ENCODE peak calls at places on chromosomes 4 and X, in seven cellular contexts. One of them, this sample, is unnamed.
A peak's percentile ranks its signal among the peaks of the same experiment; 100 is the strongest.

GRCh38 chr4:139015948-139016451 is 419 bp downstream of the NOCT start:
- DNase-seq in ovary: peak; percentile 59
- DNase-seq in GM13977: peak; percentile 65
- DNase-seq in tibial nerve: no peak
- DNase-seq in adrenal gland: peak; percentile 40
- DNase-seq in thoracic aorta: no peak
- DNase-seq in uterus: no peak
- DNase-seq in this sample: no peak

GRCh38 chr4:186900232-186900900 is 176.7 kb upstream of the FAT1 start:
- DNase-seq in ovary: no peak
- DNase-seq in GM13977: no peak
- DNase-seq in tibial nerve: no peak
- DNase-seq in adrenal gland: no peak
- DNase-seq in thoracic aorta: no peak
- DNase-seq in uterus: no peak
- DNase-seq in this sample: no peak

GRCh38 chr4:185145572-185145971 is 2.5 kb downstream of the SLC25A4 start:
- DNase-seq in ovary: no peak
- DNase-seq in GM13977: no peak
- DNase-seq in tibial nerve: no peak
- DNase-seq in adrenal gland: no peak
- DNase-seq in thoracic aorta: peak; percentile 18
- DNase-seq in uterus: no peak
- DNase-seq in this sample: no peak

GRCh38 chrX:108186811-108187210 is 95.2 kb downstream of the ATG4A start:
- DNase-seq in ovary: no peak
- DNase-seq in GM13977: no peak
- DNase-seq in tibial nerve: no peak
- DNase-seq in adrenal gland: no peak
- DNase-seq in thoracic aorta: no peak
- DNase-seq in uterus: no peak
- DNase-seq in this sample: no peak

GRCh38 chr4:624705-625590 is at the start of gene PDE6B:
- DNase-seq in ovary: no peak
- DNase-seq in GM13977: no peak
- DNase-seq in tibial nerve: no peak
- DNase-seq in adrenal gland: no peak
- DNase-seq in thoracic aorta: no peak
- DNase-seq in uterus: no peak
- DNase-seq in this sample: no peak

GRCh38 chrX:119887721-119888425 is 7.8 kb upstream of the AKAP14 start:
- DNase-seq in ovary: peak; percentile 40
- DNase-seq in GM13977: peak; percentile 69
- DNase-seq in tibial nerve: peak; percentile 20
- DNase-seq in adrenal gland: peak; percentile 66
- DNase-seq in thoracic aorta: no peak
- DNase-seq in uterus: peak; percentile 24
- DNase-seq in this sample: peak; percentile 81

GRCh38 chrX:87636533-87636932 is 118.9 kb downstream of the KLHL4 start:
- DNase-seq in ovary: no peak
- DNase-seq in GM13977: no peak
- DNase-seq in tibial nerve: no peak
- DNase-seq in adrenal gland: no peak
- DNase-seq in thoracic aorta: no peak
- DNase-seq in uterus: no peak
- DNase-seq in this sample: peak; percentile 24

GRCh38 chrX:131792356-131792749 is 230.7 kb upstream of the STK26 start:
- DNase-seq in ovary: peak; percentile 88
- DNase-seq in GM13977: peak; percentile 56
- DNase-seq in tibial nerve: no peak
- DNase-seq in adrenal gland: no peak
- DNase-seq in thoracic aorta: no peak
- DNase-seq in uterus: peak; percentile 91
- DNase-seq in this sample: no peak

GRCh38 chr4:1098311-1098925 is 14.9 kb downstream of the RNF212 start:
- DNase-seq in ovary: no peak
- DNase-seq in GM13977: no peak
- DNase-seq in tibial nerve: no peak
- DNase-seq in adrenal gland: no peak
- DNase-seq in thoracic aorta: no peak
- DNase-seq in uterus: no peak
- DNase-seq in this sample: no peak

GRCh38 chrX:121579016-121579760 is 531.8 kb downstream of the GLUD2 start:
- DNase-seq in ovary: no peak
- DNase-seq in GM13977: peak; percentile 3
- DNase-seq in tibial nerve: no peak
- DNase-seq in adrenal gland: peak; percentile 35
- DNase-seq in thoracic aorta: no peak
- DNase-seq in uterus: no peak
- DNase-seq in this sample: no peak

GRCh38 chrX:115499112-115499805 is 61.7 kb upstream of the PLS3 start:
- DNase-seq in ovary: no peak
- DNase-seq in GM13977: no peak
- DNase-seq in tibial nerve: no peak
- DNase-seq in adrenal gland: no peak
- DNase-seq in thoracic aorta: no peak
- DNase-seq in uterus: no peak
- DNase-seq in this sample: peak; percentile 22

GRCh38 chr4:25792200-25792791 is 70.5 kb downstream of the SEL1L3 start:
- DNase-seq in ovary: no peak
- DNase-seq in GM13977: no peak
- DNase-seq in tibial nerve: no peak
- DNase-seq in adrenal gland: peak; percentile 62
- DNase-seq in thoracic aorta: no peak
- DNase-seq in uterus: no peak
- DNase-seq in this sample: peak; percentile 35

GRCh38 chrX:35798042-35798441 is at the start of gene MAGEB16:
- DNase-seq in ovary: no peak
- DNase-seq in GM13977: no peak
- DNase-seq in tibial nerve: no peak
- DNase-seq in adrenal gland: no peak
- DNase-seq in thoracic aorta: no peak
- DNase-seq in uterus: no peak
- DNase-seq in this sample: no peak

GRCh38 chr4:7166286-7166685 is 26.1 kb upstream of the SORCS2 start:
- DNase-seq in ovary: no peak
- DNase-seq in GM13977: no peak
- DNase-seq in tibial nerve: no peak
- DNase-seq in adrenal gland: no peak
- DNase-seq in thoracic aorta: no peak
- DNase-seq in uterus: no peak
- DNase-seq in this sample: no peak

GRCh38 chr4:2290974-2291704 is 29.2 kb upstream of the MXD4 start:
- DNase-seq in ovary: peak; percentile 33
- DNase-seq in GM13977: peak; percentile 67
- DNase-seq in tibial nerve: peak; percentile 5
- DNase-seq in adrenal gland: no peak
- DNase-seq in thoracic aorta: no peak
- DNase-seq in uterus: peak; percentile 11
- DNase-seq in this sample: no peak

GRCh38 chrX:115642304-115642703 is 81.3 kb downstream of the PLS3 start:
- DNase-seq in ovary: no peak
- DNase-seq in GM13977: no peak
- DNase-seq in tibial nerve: no peak
- DNase-seq in adrenal gland: no peak
- DNase-seq in thoracic aorta: no peak
- DNase-seq in uterus: no peak
- DNase-seq in this sample: no peak

GRCh38 chr4:150501983-150502382 is 80.0 kb upstream of the MAB21L2 start:
- DNase-seq in ovary: no peak
- DNase-seq in GM13977: no peak
- DNase-seq in tibial nerve: no peak
- DNase-seq in adrenal gland: no peak
- DNase-seq in thoracic aorta: no peak
- DNase-seq in uterus: no peak
- DNase-seq in this sample: no peak

GRCh38 chr4:65242156-65242846 is 428.0 kb downstream of the EPHA5 start:
- DNase-seq in ovary: no peak
- DNase-seq in GM13977: no peak
- DNase-seq in tibial nerve: no peak
- DNase-seq in adrenal gland: no peak
- DNase-seq in thoracic aorta: no peak
- DNase-seq in uterus: no peak
- DNase-seq in this sample: no peak

GRCh38 chr4:76703676-76704075 is 194.3 kb downstream of the SOWAHB start:
- DNase-seq in ovary: no peak
- DNase-seq in GM13977: no peak
- DNase-seq in tibial nerve: no peak
- DNase-seq in adrenal gland: no peak
- DNase-seq in thoracic aorta: no peak
- DNase-seq in uterus: no peak
- DNase-seq in this sample: no peak

GRCh38 chrX:40007746-40008705 is 89.7 kb downstream of the BCOR start:
- DNase-seq in ovary: no peak
- DNase-seq in GM13977: no peak
- DNase-seq in tibial nerve: no peak
- DNase-seq in adrenal gland: no peak
- DNase-seq in thoracic aorta: no peak
- DNase-seq in uterus: no peak
- DNase-seq in this sample: no peak

GRCh38 chrX:19772759-19773623 is 114.4 kb downstream of the SH3KBP1 start:
- DNase-seq in ovary: no peak
- DNase-seq in GM13977: no peak
- DNase-seq in tibial nerve: no peak
- DNase-seq in adrenal gland: no peak
- DNase-seq in thoracic aorta: no peak
- DNase-seq in uterus: no peak
- DNase-seq in this sample: no peak

GRCh38 chrX:31652651-31653050 is 580.8 kb upstream of the FTHL17 start:
- DNase-seq in ovary: no peak
- DNase-seq in GM13977: no peak
- DNase-seq in tibial nerve: no peak
- DNase-seq in adrenal gland: no peak
- DNase-seq in thoracic aorta: no peak
- DNase-seq in uterus: no peak
- DNase-seq in this sample: no peak

GRCh38 chr4:87054900-87055299 is 120.1 kb downstream of the AFF1 start:
- DNase-seq in ovary: no peak
- DNase-seq in GM13977: no peak
- DNase-seq in tibial nerve: no peak
- DNase-seq in adrenal gland: peak; percentile 66
- DNase-seq in thoracic aorta: no peak
- DNase-seq in uterus: no peak
- DNase-seq in this sample: no peak

GRCh38 chr4:87055340-87055739 is 120.5 kb downstream of the AFF1 start:
- DNase-seq in ovary: no peak
- DNase-seq in GM13977: no peak
- DNase-seq in tibial nerve: no peak
- DNase-seq in adrenal gland: no peak
- DNase-seq in thoracic aorta: no peak
- DNase-seq in uterus: no peak
- DNase-seq in this sample: no peak

GRCh38 chr4:87056884-87057283 is 122.1 kb downstream of the AFF1 start:
- DNase-seq in ovary: no peak
- DNase-seq in GM13977: no peak
- DNase-seq in tibial nerve: no peak
- DNase-seq in adrenal gland: no peak
- DNase-seq in thoracic aorta: no peak
- DNase-seq in uterus: no peak
- DNase-seq in this sample: no peak

GRCh38 chr4:87058272-87059073 is 123.7 kb downstream of the AFF1 start:
- DNase-seq in ovary: no peak
- DNase-seq in GM13977: peak; percentile 32
- DNase-seq in tibial nerve: no peak
- DNase-seq in adrenal gland: peak; percentile 44
- DNase-seq in thoracic aorta: no peak
- DNase-seq in uterus: no peak
- DNase-seq in this sample: no peak

GRCh38 chr4:87057835-87058234 is 123.0 kb downstream of the AFF1 start:
- DNase-seq in ovary: no peak
- DNase-seq in GM13977: no peak
- DNase-seq in tibial nerve: no peak
- DNase-seq in adrenal gland: no peak
- DNase-seq in thoracic aorta: no peak
- DNase-seq in uterus: no peak
- DNase-seq in this sample: no peak
- TF ChIP-seq CTCF in ovary: no peak
- TF ChIP-seq CTCF in GM13977: no peak
- TF ChIP-seq CTCF in tibial nerve: no peak
- TF ChIP-seq CTCF in adrenal gland: no peak
- TF ChIP-seq CTCF in thoracic aorta: no peak
- TF ChIP-seq CTCF in uterus: no peak
- TF ChIP-seq CTCF in this sample: no peak

GRCh38 chr4:89914609-89915008 is 20.0 kb downstream of the MMRN1 start:
- DNase-seq in ovary: no peak
- DNase-seq in GM13977: no peak
- DNase-seq in tibial nerve: no peak
- DNase-seq in adrenal gland: no peak
- DNase-seq in thoracic aorta: no peak
- DNase-seq in uterus: no peak
- DNase-seq in this sample: no peak
- TF ChIP-seq CTCF in ovary: no peak
- TF ChIP-seq CTCF in GM13977: peak; percentile 18
- TF ChIP-seq CTCF in tibial nerve: no peak
- TF ChIP-seq CTCF in adrenal gland: no peak
- TF ChIP-seq CTCF in thoracic aorta: no peak
- TF ChIP-seq CTCF in uterus: no peak
- TF ChIP-seq CTCF in this sample: no peak

DNA sequence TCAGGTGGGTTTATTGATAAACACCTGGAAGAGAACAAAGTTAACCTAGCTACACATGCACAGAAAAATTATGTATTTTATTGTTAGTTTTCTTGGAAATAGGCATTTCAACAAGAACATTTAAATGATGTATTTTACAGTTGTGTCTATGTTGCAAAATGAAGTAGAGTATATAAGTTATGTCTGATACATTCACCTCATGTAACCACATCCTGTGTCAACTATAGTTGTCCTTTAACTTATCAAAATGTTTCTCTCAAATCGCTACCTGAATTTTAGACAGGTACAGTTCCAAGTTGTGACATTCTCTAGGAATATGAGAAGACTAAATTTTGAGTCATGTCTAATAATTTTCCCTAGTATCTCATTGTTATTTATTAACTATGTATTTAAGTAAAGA is 27.2 kb upstream of the TNIP3 start:
- DNase-seq in ovary: no peak
- DNase-seq in GM13977: no peak
- DNase-seq in tibial nerve: no peak
- DNase-seq in adrenal gland: no peak
- DNase-seq in thoracic aorta: no peak
- DNase-seq in uterus: no peak
- DNase-seq in this sample: no peak
- TF ChIP-seq CTCF in ovary: no peak
- TF ChIP-seq CTCF in GM13977: no peak
- TF ChIP-seq CTCF in tibial nerve: no peak
- TF ChIP-seq CTCF in adrenal gland: no peak
- TF ChIP-seq CTCF in thoracic aorta: no peak
- TF ChIP-seq CTCF in uterus: no peak
- TF ChIP-seq CTCF in this sample: no peak

DNA sequence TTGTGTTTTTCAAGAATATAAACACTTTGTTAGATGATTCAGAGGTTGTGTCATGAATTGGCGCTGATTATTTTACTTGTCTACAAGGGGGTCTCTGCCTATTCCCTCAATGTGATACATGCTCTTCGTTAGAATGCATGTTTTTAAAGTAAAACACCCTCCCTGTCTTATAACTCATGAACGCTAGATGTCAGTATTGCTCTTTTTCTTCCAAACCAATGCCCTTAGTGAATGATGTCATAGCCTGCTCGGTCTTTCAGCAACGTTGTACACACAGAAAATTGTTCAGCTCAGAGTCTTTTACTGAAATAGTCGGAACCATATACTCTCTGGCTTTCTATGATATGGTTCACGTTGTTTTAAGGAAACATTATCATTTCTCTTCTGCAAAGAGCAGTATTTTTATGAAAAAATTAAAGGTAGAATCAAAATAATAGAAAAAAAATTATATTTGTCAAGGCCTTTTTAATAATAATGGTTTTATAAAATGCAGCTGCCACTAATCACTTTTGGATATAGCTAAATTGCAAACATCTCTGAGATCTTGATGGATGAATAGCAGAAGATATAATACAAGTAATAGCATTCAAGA is 292.9 kb downstream of the TLL1 start:
- DNase-seq in ovary: no peak
- DNase-seq in GM13977: peak; percentile 41
- DNase-seq in tibial nerve: no peak
- DNase-seq in adrenal gland: peak; percentile 19
- DNase-seq in thoracic aorta: no peak
- DNase-seq in uterus: no peak
- DNase-seq in this sample: no peak
- TF ChIP-seq CTCF in ovary: peak; percentile 41
- TF ChIP-seq CTCF in GM13977: peak; percentile 74
- TF ChIP-seq CTCF in tibial nerve: peak; percentile 58
- TF ChIP-seq CTCF in adrenal gland: peak; percentile 64
- TF ChIP-seq CTCF in thoracic aorta: peak; percentile 71
- TF ChIP-seq CTCF in uterus: peak; percentile 61
- TF ChIP-seq CTCF in this sample: peak; percentile 78